ENCODE peak calls at places on chromosomes 11 and 22, in four cellular contexts. E is A549, N is SK-N-SH, V is GM12878. S is an unnamed sample.

GRCh38 chr11:114818382-114818781 is 140.1 kb downstream of the NXPE2 start:
- DNase-seq in E (no peak), N (no peak), V (no peak), S (no peak)

GRCh38 chr11:130214861-130215530 is 55.4 kb downstream of the ST14 start:
- DNase-seq in E (no peak), N (no peak), V (no peak), S (no peak)

GRCh38 chr11:103888541-103888951 is 147.9 kb upstream of the DDI1 start:
- DNase-seq in E (peak; percentile 19), N (no peak), V (no peak), S (no peak)

GRCh38 chr11:33453225-33453624 is 196.0 kb downstream of the HIPK3 start:
- DNase-seq in E (no peak), N (no peak), V (no peak), S (no peak)

GRCh38 chr11:118287006-118287405 is 17.5 kb upstream of the CD3E start:
- DNase-seq in E (no peak), N (no peak), V (no peak), S (no peak)

GRCh38 chr11:77154381-77155081 is 26.5 kb downstream of the MYO7A start:
- DNase-seq in E (no peak), N (no peak), V (no peak), S (no peak)

GRCh38 chr11:99019676-99020075 is 1.1 kb upstream of the CNTN5 start:
- DNase-seq in E (no peak), N (peak; percentile 4), V (no peak), S (no peak)

GRCh38 chr22:24189249-24190158 is 8.2 kb downstream of the SUSD2 start:
- DNase-seq in E (peak; percentile 70), N (peak; percentile 95), V (no peak), S (peak; percentile 52)

GRCh38 chr11:38680746-38681145 is 2082.7 kb upstream of the RAG2 start:
- DNase-seq in E (no peak), N (no peak), V (no peak), S (no peak)

DNA sequence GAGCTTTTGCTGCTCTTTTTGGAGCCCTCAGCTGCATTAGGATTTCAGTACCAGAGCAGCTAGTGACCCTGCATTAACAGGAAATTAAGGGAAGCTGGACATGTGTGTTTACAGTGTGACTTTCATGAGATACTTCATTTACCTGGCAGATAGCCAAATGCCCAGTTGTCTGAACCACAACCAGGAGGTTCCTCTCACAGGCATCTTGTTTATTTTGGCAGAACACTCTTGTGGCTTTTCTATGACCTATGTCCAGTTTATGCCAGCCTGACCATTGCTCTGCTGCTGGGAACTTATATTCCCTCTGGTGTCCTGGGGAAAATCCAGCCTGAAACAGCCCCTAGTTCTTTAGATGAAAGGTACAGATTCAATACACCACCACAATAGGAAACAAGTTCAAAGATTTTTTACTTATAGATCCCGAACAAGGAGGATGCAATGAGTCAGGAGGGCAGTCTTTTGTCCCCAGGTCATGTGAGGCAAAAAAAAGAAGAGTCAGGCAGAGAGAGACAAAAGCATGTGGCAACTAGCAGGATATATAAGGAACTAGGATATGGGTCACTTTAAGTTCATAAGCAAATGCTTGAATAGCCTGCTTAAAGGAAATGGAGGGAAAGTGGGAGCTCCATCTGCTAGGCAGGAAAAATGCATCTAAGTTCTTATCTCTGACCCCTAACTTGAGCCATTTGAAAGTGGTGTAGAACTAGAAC is 379.4 kb downstream of the INSC start:
- DNase-seq in E (no peak), N (peak; percentile 38), V (no peak), S (no peak)
- TF ChIP-seq PBX3 in E (no peak), N (no peak), V (no peak), S (no peak)

DNA sequence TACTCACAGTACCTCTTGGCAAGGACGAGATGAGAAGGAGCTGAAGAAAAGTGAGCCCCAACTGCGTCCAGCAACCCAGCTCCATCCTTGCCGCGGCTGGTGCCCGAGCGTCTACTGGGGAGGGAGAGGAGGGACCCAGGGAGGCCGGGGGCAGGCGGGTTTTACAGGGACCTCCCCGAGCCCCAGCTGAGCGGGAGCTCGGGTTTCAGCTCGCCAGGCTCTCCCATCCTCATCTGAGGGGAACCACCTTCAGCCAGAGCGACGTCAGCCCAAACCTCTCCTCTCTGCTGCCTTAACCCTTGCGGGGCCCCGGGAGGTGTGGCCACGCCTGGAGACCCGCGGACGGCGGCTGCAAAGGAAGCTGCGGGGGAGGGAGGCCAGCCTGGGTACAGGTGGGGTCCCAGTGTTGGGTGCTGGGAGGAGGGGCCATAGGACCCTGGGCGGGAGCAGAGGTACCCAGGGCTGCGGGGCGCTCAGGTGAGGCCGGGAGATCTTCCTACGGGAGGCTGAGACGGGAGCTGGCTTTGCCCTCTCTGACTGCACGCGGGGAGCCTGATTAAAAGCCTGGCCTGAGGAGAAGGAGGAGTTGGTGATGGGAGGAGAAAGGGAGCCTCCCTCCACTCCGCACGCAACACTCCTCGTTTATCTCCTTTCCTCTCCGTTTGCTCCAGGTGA is at the start of gene PAMR1:
- DNase-seq in E (no peak), N (no peak), V (no peak), S (no peak)
- TF ChIP-seq PBX3 in E (no peak), N (no peak), V (no peak), S (no peak)

GRCh38 chr22:43345761-43346261 is 2.6 kb upstream of the SCUBE1 start:
- DNase-seq in E (peak; percentile 12), N (no peak), V (no peak), S (peak; percentile 46)

GRCh38 chr22:43345356-43345755 is 2.2 kb upstream of the SCUBE1 start:
- DNase-seq in E (no peak), N (no peak), V (no peak), S (no peak)

GRCh38 chr22:43343262-43343988 is at the start of gene SCUBE1:
- DNase-seq in E (peak; percentile 17), N (peak; percentile 95), V (no peak), S (no peak)

GRCh38 chr22:43349636-43350035 is 6.5 kb upstream of the SCUBE1 start:
- DNase-seq in E (no peak), N (no peak), V (no peak), S (no peak)

GRCh38 chr22:43346521-43346929 is 3.4 kb upstream of the SCUBE1 start:
- DNase-seq in E (peak; percentile 37), N (peak; percentile 73), V (no peak), S (peak; percentile 30)
- TF ChIP-seq PBX3 in E (no peak), N (no peak), V (no peak), S (no peak)

DNA sequence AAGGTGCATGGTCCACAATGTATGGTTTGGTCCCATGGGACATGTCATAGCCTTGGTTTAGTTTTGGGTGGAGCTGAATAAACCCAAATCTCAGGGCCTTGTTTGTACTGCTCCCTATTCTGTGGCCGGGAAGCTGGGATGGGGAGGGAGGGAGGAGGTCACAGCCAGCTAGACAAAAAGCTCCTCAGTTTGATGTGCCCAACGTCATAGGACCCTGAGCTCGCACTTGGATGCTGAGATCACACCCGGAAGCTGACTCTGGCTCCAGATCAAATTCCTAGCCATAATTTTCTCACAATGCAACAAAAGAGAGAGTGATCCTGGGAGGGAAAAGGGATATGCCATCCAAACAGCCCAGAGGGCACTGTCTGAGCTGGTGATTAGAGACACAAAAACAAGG is 1.5 kb downstream of the HSPB2 start:
- DNase-seq in E (no peak), N (no peak), V (no peak), S (peak; percentile 46)
- TF ChIP-seq PBX3 in E (no peak), N (no peak), V (no peak), S (no peak)

GRCh38 chr11:95567685-95568084 is 221.9 kb downstream of the FAM76B start:
- DNase-seq in E (no peak), N (no peak), V (no peak), S (no peak)
- TF ChIP-seq PBX3 in E (no peak), N (no peak), V (no peak), S (no peak)

DNA sequence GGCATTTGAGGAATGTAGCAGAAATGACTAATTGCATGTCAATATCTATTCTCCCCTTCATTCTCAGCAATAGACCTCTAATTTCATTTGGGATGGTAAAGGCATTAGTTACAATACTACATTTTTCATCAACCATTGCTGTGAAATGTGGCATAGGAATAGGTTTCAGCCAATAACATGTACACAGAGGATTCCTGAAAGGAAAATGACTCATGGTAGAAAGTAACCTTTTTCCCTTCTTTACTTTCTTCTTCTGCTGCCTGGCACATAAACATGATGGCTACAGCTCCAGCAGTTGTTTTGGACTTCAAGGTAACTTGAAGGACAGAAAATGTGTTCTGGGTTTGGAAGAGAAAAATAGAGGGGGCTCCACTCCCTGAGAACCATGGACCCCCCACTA is 231.8 kb upstream of the CTSC start:
- DNase-seq in E (no peak), N (no peak), V (no peak), S (no peak)
- TF ChIP-seq PBX3 in E (no peak), N (no peak), V (no peak), S (no peak)